ENCODE peak calls at places on chromosomes 16 and 17, in four cellular contexts. S is uterus, Q is RWPE1, B is right lobe of liver. Z is an unnamed sample.

GRCh38 chr17:78615631-78616030 is 38.4 kb upstream of the DNAH17 start:
- DNase-seq in S (no peak), Q (no peak), B (no peak), Z (no peak)

GRCh38 chr17:49522329-49522890 is 27.3 kb downstream of the NGFR start:
- DNase-seq in S (no peak), Q (no peak), B (no peak), Z (no peak)

GRCh38 chr17:83203073-83203471 is 123.7 kb downstream of the METRNL start:
- DNase-seq in S (peak; percentile 57), Q (no peak), B (peak; percentile 61), Z (peak; percentile 13)

GRCh38 chr17:79311373-79311772 is 236.7 kb downstream of the ENGASE start:
- DNase-seq in S (no peak), Q (no peak), B (no peak), Z (no peak)

GRCh38 chr16:88850531-88851199 is 6.1 kb downstream of the GALNS start:
- DNase-seq in S (no peak), Q (no peak), B (no peak), Z (no peak)

GRCh38 chr17:59504821-59505220 is 60.6 kb upstream of the DHX40 start:
- DNase-seq in S (no peak), Q (no peak), B (no peak), Z (no peak)

GRCh38 chr17:82487898-82488297 is 29.4 kb downstream of the NARF start:
- DNase-seq in S (no peak), Q (no peak), B (no peak), Z (peak; percentile 65)

GRCh38 chr17:4241535-4241934 is 22.2 kb downstream of the ANKFY1 start:
- DNase-seq in S (no peak), Q (no peak), B (no peak), Z (no peak)

GRCh38 chr17:42378597-42379594 is 9.3 kb downstream of the STAT3 start:
- DNase-seq in S (no peak), Q (peak; percentile 41), B (no peak), Z (no peak)

GRCh38 chr16:9419161-9419560 is 327.7 kb downstream of the HAPSTR1 start:
- DNase-seq in S (no peak), Q (no peak), B (no peak), Z (no peak)

GRCh38 chr17:17940451-17940911 is 31.7 kb downstream of the TOM1L2 start:
- DNase-seq in S (no peak), Q (no peak), B (no peak), Z (no peak)

GRCh38 chr17:71349908-71350600 is 770.8 kb upstream of the SOX9 start:
- DNase-seq in S (no peak), Q (no peak), B (no peak), Z (no peak)

GRCh38 chr17:32944248-32945020 is 16.5 kb downstream of the TMEM98 start:
- DNase-seq in S (no peak), Q (no peak), B (no peak), Z (no peak)

GRCh38 chr17:39738568-39738901 is 797 bp downstream of the GRB7 start:
- DNase-seq in S (no peak), Q (peak; percentile 81), B (peak; percentile 64), Z (no peak)

GRCh38 chr17:4566785-4567184 is 6.4 kb upstream of the GGT6 start:
- DNase-seq in S (no peak), Q (peak; percentile 75), B (no peak), Z (peak; percentile 75)

GRCh38 chr17:67160791-67161190 is 84.2 kb downstream of the HELZ start:
- DNase-seq in S (no peak), Q (no peak), B (no peak), Z (no peak)

GRCh38 chr16:75580-76501 is 2.2 kb upstream of the MPG start:
- DNase-seq in S (peak; percentile 91), Q (peak; percentile 32), B (no peak), Z (peak; percentile 89)

GRCh38 chr17:61734012-61734411 is 129.3 kb downstream of the BRIP1 start:
- DNase-seq in S (no peak), Q (no peak), B (no peak), Z (no peak)

GRCh38 chr17:78529871-78530670 is 47.1 kb downstream of the DNAH17 start:
- DNase-seq in S (no peak), Q (no peak), B (no peak), Z (no peak)

Z was measured in ovary.